ENCODE peak calls at places on chromosome X, in five cellular contexts. P is psoas muscle, N is choroid plexus epithelial cell, X is GM13977, E is MM.1S. F is an unnamed sample.

GRCh38 chrX:13000311-13000811 is 25.5 kb downstream of the TMSB4X start:
- DNase-seq in P (no peak), E (peak; percentile 58), N (no peak), X (no peak), F (no peak)

GRCh38 chrX:31608651-31609050 is 536.8 kb upstream of the FTHL17 start:
- DNase-seq in E (no peak), N (no peak), P (no peak), X (no peak), F (no peak)

GRCh38 chrX:85828771-85829170 is 218.6 kb downstream of the CHM start:
- DNase-seq in P (no peak), X (no peak), E (no peak), N (no peak), F (no peak)

GRCh38 chrX:40471965-40472648 is 108.7 kb upstream of the ATP6AP2 start:
- DNase-seq in X (peak; percentile 47), E (peak; percentile 63), P (no peak), N (peak; percentile 94), F (peak; percentile 21)

GRCh38 chrX:115906276-115906675 is 264.3 kb upstream of the AGTR2 start:
- DNase-seq in X (no peak), E (no peak), N (no peak), P (no peak), F (no peak)

GRCh38 chrX:39816871-39817731 is 280.7 kb downstream of the BCOR start:
- DNase-seq in N (peak; percentile 48), E (no peak), X (no peak), P (no peak), F (no peak)

GRCh38 chrX:29397506-29397905 is 810.3 kb downstream of the IL1RAPL1 start:
- DNase-seq in E (no peak), N (peak; percentile 80), P (no peak), X (no peak), F (no peak)

GRCh38 chrX:126719208-126719607 is 100.3 kb upstream of the PRR32 start:
- DNase-seq in E (no peak), X (no peak), N (no peak), P (no peak), F (no peak)

GRCh38 chrX:120358687-120359086 is 3.2 kb upstream of the ATP1B4 start:
- DNase-seq in X (no peak), P (no peak), E (no peak), N (no peak), F (peak; percentile 9)

GRCh38 chrX:121579016-121579760 is 531.8 kb downstream of the GLUD2 start:
- DNase-seq in P (no peak), N (peak; percentile 56), X (peak; percentile 3), E (peak; percentile 77), F (peak; percentile 12)